ENCODE peak calls at places on chromosomes 16 and 17, in eight cellular contexts. K is left ventricle myocardium inferior, W is aorta, X is DND-41, H is A549, M is GM23248, I is cardiac muscle cell, N is heart left ventricle. F is an unnamed sample. For H3K4me1, the result is how much of the 10 kb centered on the place peaks cover.

GRCh38 chr17:75822119-75822799 is 21.9 kb downstream of the UNC13D start:
- DNase-seq in K (no peak), W (no peak), X (no peak), H (no peak), M (no peak), I (no peak), N (no peak), F (no peak)

GRCh38 chr16:28931801-28932225 is at the start of gene CD19:
- DNase-seq in K (no peak), W (no peak), X (no peak), H (no peak), M (no peak), I (no peak), N (no peak), F (no peak)

GRCh38 chr16:67263201-67263600 is 14.4 kb downstream of the SLC9A5 start:
- DNase-seq in K (no peak), W (no peak), X (no peak), H (no peak), M (no peak), I (no peak), N (no peak), F (no peak)

GRCh38 chr16:559411-560207 is 585 bp upstream of the PRR35 start:
- DNase-seq in K (no peak), W (no peak), X (no peak), H (no peak), M (no peak), I (no peak), N (no peak), F (no peak)

GRCh38 chr17:74345433-74346241 is 16.0 kb downstream of the BTBD17 start:
- DNase-seq in K (no peak), W (no peak), X (no peak), H (no peak), M (peak), I (no peak), N (no peak), F (no peak)

GRCh38 chr17:50198026-50198669 is 3.3 kb downstream of the COL1A1 start:
- DNase-seq in K (no peak), W (peak), X (peak), H (peak), M (peak), I (peak), N (peak), F (peak)

GRCh38 chr17:2750721-2751120 is 1.3 kb upstream of the CCDC92B start:
- DNase-seq in K (no peak), W (no peak), X (no peak), H (no peak), M (no peak), I (no peak), N (no peak), F (no peak)

GRCh38 chr16:68737730-68738590 is 868 bp downstream of the CDH1 start:
- DNase-seq in K (no peak), W (no peak), X (no peak), H (peak), M (no peak), I (no peak), N (no peak), F (no peak)

GRCh38 chr17:74903671-74904070 is 10.2 kb upstream of the FADS6 start:
- DNase-seq in K (no peak), W (no peak), X (no peak), H (no peak), M (no peak), I (no peak), N (no peak), F (no peak)

GRCh38 chr17:27871407-27871806 is 21.8 kb downstream of the LYRM9 start:
- DNase-seq in K (no peak), W (no peak), X (no peak), H (no peak), M (no peak), I (no peak), N (no peak), F (no peak)

GRCh38 chr16:64679976-64680375 is 441.9 kb downstream of the CDH11 start:
- DNase-seq in K (no peak), W (no peak), X (no peak), H (no peak), M (no peak), I (no peak), N (no peak), F (no peak)

GRCh38 chr16:4633910-4634635 is 9.4 kb downstream of the MGRN1 start:
- DNase-seq in K (no peak), W (no peak), X (no peak), H (no peak), M (no peak), I (no peak), N (no peak), F (no peak)

GRCh38 chr16:54655171-54655590 is 275.5 kb upstream of the IRX5 start:
- DNase-seq in K (peak), W (peak), X (no peak), H (no peak), M (peak), I (peak), N (no peak), F (no peak)

GRCh38 chr17:66514227-66514806 is 211.9 kb downstream of the PRKCA start:
- DNase-seq in K (no peak), W (no peak), X (no peak), H (no peak), M (peak), I (no peak), N (no peak), F (no peak)

GRCh38 chr16:87337247-87337646 is 20.1 kb upstream of the C16orf95 start:
- DNase-seq in K (no peak), W (no peak), X (no peak), H (no peak), M (no peak), I (no peak), N (peak), F (no peak)

GRCh38 chr16:48537909-48538745 is 71.9 kb downstream of the N4BP1 start:
- DNase-seq in K (peak), W (peak), X (no peak), H (no peak), M (no peak), I (peak), N (no peak), F (no peak)

GRCh38 chr16:25996052-25996451 is 304.3 kb downstream of the HS3ST4 start:
- DNase-seq in K (no peak), W (no peak), X (no peak), H (no peak), M (peak), I (no peak), N (no peak), F (no peak)

GRCh38 chr16:58709338-58709737 is 24.8 kb upstream of the SLC38A7 start:
- DNase-seq in K (no peak), W (no peak), X (no peak), H (no peak), M (no peak), I (no peak), N (no peak), F (no peak)

GRCh38 chr16:20923876-20924275 is 23.3 kb downstream of the LYRM1 start:
- DNase-seq in K (no peak), W (no peak), X (no peak), H (no peak), M (no peak), I (no peak), N (no peak), F (no peak)

GRCh38 chr17:3943240-3943891 is 20.9 kb downstream of the ATP2A3 start:
- DNase-seq in K (no peak), W (no peak), X (no peak), H (no peak), M (no peak), I (no peak), N (no peak), F (no peak)

GRCh38 chr16:1526608-1527555 is 6.6 kb upstream of the TMEM204 start:
- DNase-seq in K (no peak), W (no peak), X (no peak), H (no peak), M (no peak), I (no peak), N (no peak), F (no peak)

GRCh38 chr17:60523822-60524221 is 2.2 kb downstream of the APPBP2 start:
- DNase-seq in K (no peak), W (no peak), X (no peak), H (no peak), M (no peak), I (no peak), N (no peak), F (no peak)

GRCh38 chr16:57893559-57894389 is 77.2 kb downstream of the CNGB1 start:
- DNase-seq in K (no peak), W (peak), X (no peak), H (peak), M (peak), I (peak), N (no peak), F (no peak)

GRCh38 chr16:89737341-89738071 is 16.2 kb downstream of the ZNF276 start:
- DNase-seq in K (no peak), W (no peak), X (peak), H (no peak), M (no peak), I (no peak), N (no peak), F (peak)

GRCh38 chr17:3536736-3537135 is 20.9 kb downstream of the TRPV3 start:
- DNase-seq in K (no peak), W (peak), X (no peak), H (no peak), M (no peak), I (no peak), N (no peak), F (no peak)

GRCh38 chr16:9797306-9797705 is 384.9 kb downstream of the GRIN2A start:
- DNase-seq in K (peak), W (peak), X (no peak), H (no peak), M (peak), I (no peak), N (no peak), F (no peak)

GRCh38 chr16:1823821-1824220 is 2.8 kb downstream of the HAGH start:
- DNase-seq in K (peak), W (no peak), X (peak), H (peak), M (no peak), I (peak), N (no peak), F (no peak)

GRCh38 chr17:48799069-48799710 is 17.8 kb downstream of the TTLL6 start:
- DNase-seq in K (no peak), W (no peak), X (no peak), H (no peak), M (no peak), I (no peak), N (no peak), F (no peak)

GRCh38 chr17:63249256-63250006 is 196.7 kb downstream of the CYB561 start:
- DNase-seq in K (no peak), W (no peak), X (no peak), H (no peak), M (no peak), I (peak), N (no peak), F (no peak)

GRCh38 chr17:35846055-35846809 is 22.5 kb downstream of the HEATR9 start:
- DNase-seq in K (no peak), W (no peak), X (no peak), H (no peak), M (peak), I (peak), N (no peak), F (no peak)

GRCh38 chr16:64469906-64470702 is 651.8 kb downstream of the CDH11 start:
- DNase-seq in K (peak), W (no peak), X (no peak), H (no peak), M (peak), I (peak), N (no peak), F (no peak)

GRCh38 chr17:31678431-31678830 is 180.6 kb downstream of the COPRS start:
- DNase-seq in K (no peak), W (no peak), X (no peak), H (no peak), M (peak), I (peak), N (peak), F (no peak)

GRCh38 chr17:17078832-17079231 is 36.6 kb downstream of the MPRIP start:
- DNase-seq in K (no peak), W (no peak), X (no peak), H (no peak), M (no peak), I (no peak), N (no peak), F (no peak)

GRCh38 chr17:66830451-66830850 is 4.5 kb upstream of the CACNG5 start:
- DNase-seq in K (no peak), W (no peak), X (no peak), H (no peak), M (no peak), I (no peak), N (no peak), F (no peak)

GRCh38 chr16:85984211-85984880 is 85.4 kb downstream of the IRF8 start:
- DNase-seq in K (no peak), W (no peak), X (no peak), H (no peak), M (no peak), I (no peak), N (peak), F (no peak)

GRCh38 chr16:21277927-21278706 is at the start of gene CRYM:
- DNase-seq in K (peak), W (peak), X (no peak), H (peak), M (peak), I (peak), N (peak), F (no peak)

GRCh38 chr16:48101069-48101674 is 54.6 kb downstream of the ABCC12 start:
- DNase-seq in K (no peak), W (no peak), X (no peak), H (no peak), M (no peak), I (no peak), N (no peak), F (no peak)

GRCh38 chr16:2964416-2965223 is 545 bp downstream of the KREMEN2 start:
- DNase-seq in K (no peak), W (peak), X (peak), H (peak), M (peak), I (no peak), N (no peak), F (peak)

GRCh38 chr16:65546353-65546791 is 424.5 kb upstream of the CDH11 start:
- DNase-seq in K (no peak), W (no peak), X (no peak), H (no peak), M (peak), I (peak), N (no peak), F (no peak)

GRCh38 chr17:1577186-1577585 is 14.6 kb upstream of the PITPNA start:
- DNase-seq in K (peak), W (peak), X (no peak), H (no peak), M (peak), I (peak), N (peak), F (no peak)

GRCh38 chr16:84836234-84836647 is 16.5 kb downstream of the CRISPLD2 start:
- DNase-seq in K (peak), W (peak), X (no peak), H (no peak), M (peak), I (peak), N (peak), F (no peak)
- H3K4me1 ChIP-seq in K (half or more), W (under half), X (under half), H (under half), M (under half), I (under half), N (half or more), F (under half)

DNA sequence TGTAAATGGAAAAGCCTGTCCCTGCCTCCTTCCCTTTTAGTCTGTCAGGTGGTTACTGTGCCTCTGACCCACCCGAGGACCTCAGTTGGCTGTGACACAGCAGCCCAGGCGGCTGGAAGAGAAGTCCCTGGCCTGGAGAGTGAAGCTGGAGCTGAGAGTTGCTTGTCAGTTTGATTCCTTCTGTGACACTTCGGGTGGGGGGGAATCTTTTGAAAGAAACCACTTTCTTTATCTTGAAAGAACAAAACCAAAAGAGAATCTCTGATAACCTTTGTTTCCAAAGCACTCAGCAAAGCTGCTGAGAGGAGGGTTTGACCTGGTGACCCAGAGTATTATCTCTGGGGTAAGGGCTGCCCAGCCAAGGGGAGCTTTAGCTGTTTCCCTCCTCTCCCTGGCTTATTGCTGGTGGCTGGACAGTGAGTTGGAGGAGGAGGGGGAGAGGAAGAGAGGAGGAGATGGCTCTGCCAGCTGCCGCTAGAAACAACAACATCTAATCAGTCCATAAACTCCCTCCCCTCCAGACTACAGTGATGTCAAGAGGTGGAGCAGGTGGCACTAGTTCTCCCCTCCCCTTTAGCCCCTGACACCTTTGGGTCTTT is 34.0 kb downstream of the YPEL2 start:
- DNase-seq in K (no peak), W (no peak), X (no peak), H (no peak), M (no peak), I (no peak), N (no peak), F (no peak)
- H3K4me3 ChIP-seq in K (peak), W (no peak), X (no peak), H (no peak), M (no peak), I (no peak), N (no peak), F (peak)

GRCh38 chr17:69314246-69315030 is 12.5 kb downstream of the ABCA5 start:
- DNase-seq in K (no peak), W (no peak), X (no peak), H (no peak), M (no peak), I (no peak), N (no peak), F (no peak)
- H3K4me1 ChIP-seq in K (under half), W (under half), X (under half), H (under half), M (under half), I (under half), N (under half), F (under half)

GRCh38 chr17:7022791-7023571 is at the start of gene BCL6B:
- DNase-seq in K (no peak), W (no peak), X (no peak), H (no peak), M (no peak), I (no peak), N (peak), F (no peak)

GRCh38 chr17:7019406-7019805 is 3.4 kb upstream of the BCL6B start:
- DNase-seq in K (no peak), W (no peak), X (no peak), H (no peak), M (no peak), I (no peak), N (no peak), F (no peak)

GRCh38 chr17:7021993-7022778 is 664 bp upstream of the BCL6B start:
- DNase-seq in K (peak), W (peak), X (peak), H (peak), M (peak), I (peak), N (peak), F (peak)

GRCh38 chr17:7019839-7020519 is 2.9 kb upstream of the BCL6B start:
- DNase-seq in K (no peak), W (no peak), X (no peak), H (peak), M (peak), I (peak), N (peak), F (no peak)

DNA sequence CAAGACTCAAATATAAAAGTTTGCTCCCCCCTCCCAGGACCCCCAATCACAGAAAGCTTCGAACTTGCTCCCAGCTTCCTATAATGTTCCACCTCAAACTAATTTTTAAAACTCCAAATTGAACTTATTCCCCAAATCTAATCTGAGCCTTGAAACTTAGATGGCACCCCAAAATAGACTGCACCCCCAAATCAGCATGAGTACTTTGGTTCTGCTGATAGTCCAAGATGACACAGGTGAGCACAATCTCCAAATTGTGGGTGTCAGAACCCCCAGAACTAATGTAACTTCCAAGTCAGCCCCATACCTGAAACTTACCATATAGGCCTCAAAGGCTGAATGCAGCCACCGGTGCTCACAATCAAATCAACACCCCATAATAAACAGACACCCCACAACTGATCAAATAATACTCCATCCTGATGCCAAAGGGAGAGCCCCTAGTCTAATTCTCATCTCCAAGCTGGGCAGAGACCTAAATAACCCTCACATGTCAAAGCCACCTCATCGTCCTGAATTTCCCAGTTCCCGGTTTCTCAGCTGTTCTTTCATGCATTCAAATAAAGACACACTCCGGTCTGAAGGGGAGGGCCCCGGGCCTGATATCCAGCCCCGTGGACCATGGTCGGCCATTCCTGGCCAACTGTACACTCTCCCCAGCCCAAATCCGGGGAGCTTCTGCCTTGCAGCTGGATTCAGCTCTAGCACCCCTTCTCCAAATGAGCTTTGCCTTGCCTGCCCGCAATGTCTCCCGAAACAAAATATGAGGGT is 1.8 kb upstream of the BCL6B start:
- DNase-seq in K (no peak), W (no peak), X (no peak), H (no peak), M (no peak), I (no peak), N (no peak), F (no peak)
- H3K4me3 ChIP-seq in K (peak), W (no peak), X (no peak), H (no peak), M (peak), I (no peak), N (no peak), F (no peak)

DNA sequence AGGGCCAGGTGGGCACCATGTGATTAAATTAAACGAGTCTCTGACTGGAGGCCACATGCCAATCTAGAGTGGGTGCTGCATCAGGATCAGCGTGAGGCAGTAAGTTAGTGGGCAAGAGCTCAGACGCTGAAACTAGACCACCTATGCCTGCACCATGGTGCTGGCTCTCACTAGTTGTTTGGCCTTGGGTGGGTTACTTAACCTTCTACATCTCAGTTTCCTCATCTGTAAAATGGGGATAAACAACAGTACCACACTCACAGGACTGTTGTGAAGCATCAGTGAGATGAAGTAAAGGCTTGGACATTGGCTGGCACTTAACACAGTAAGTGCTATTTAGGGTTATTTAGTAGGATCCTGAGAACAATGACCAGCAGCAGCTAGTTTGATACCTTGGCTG is 5.9 kb downstream of the NDUFAB1 start:
- DNase-seq in K (no peak), W (no peak), X (no peak), H (no peak), M (no peak), I (no peak), N (no peak), F (no peak)
- H3K4me1 ChIP-seq in K (half or more), W (under half), X (under half), H (under half), M (under half), I (under half), N (under half), F (under half)

GRCh38 chr17:77437017-77437416 is 296.2 kb downstream of the SEC14L1 start:
- DNase-seq in K (peak), W (peak), X (peak), H (no peak), M (peak), I (peak), N (peak), F (no peak)
- H3K4me3 ChIP-seq in K (peak), W (no peak), X (no peak), H (no peak), M (no peak), I (no peak), N (no peak), F (peak)

F was measured in effector memory CD4-positive, alpha-beta T cell.